ENCODE peak calls at places on chromosomes 5 and 9, in ten cellular contexts. One of them, this sample, is unnamed.

GRCh38 chr5:44646016-44646415 is 162.7 kb upstream of the MRPS30 start:
- DNase-seq in uterus: no peak
- DNase-seq in CD8-positive, alpha-beta T cell: no peak
- DNase-seq in PC-3: no peak
- DNase-seq in foreskin keratinocyte: no peak
- DNase-seq in neuronal stem cell: no peak
- DNase-seq in H1: no peak
- DNase-seq in kidney: no peak
- DNase-seq in astrocyte: no peak
- DNase-seq in cardiac muscle cell: no peak
- DNase-seq in this sample: no peak

GRCh38 chr5:126503602-126504104 is 80.4 kb downstream of the GRAMD2B start:
- DNase-seq in uterus: peak; percentile 66
- DNase-seq in CD8-positive, alpha-beta T cell: no peak
- DNase-seq in PC-3: no peak
- DNase-seq in foreskin keratinocyte: peak; percentile 40
- DNase-seq in neuronal stem cell: no peak
- DNase-seq in H1: no peak
- DNase-seq in kidney: no peak
- DNase-seq in astrocyte: peak; percentile 38
- DNase-seq in cardiac muscle cell: peak; percentile 73
- DNase-seq in this sample: no peak

GRCh38 chr5:1079486-1079885 is 32.4 kb downstream of the SLC12A7 start:
- DNase-seq in uterus: no peak
- DNase-seq in CD8-positive, alpha-beta T cell: no peak
- DNase-seq in PC-3: no peak
- DNase-seq in foreskin keratinocyte: no peak
- DNase-seq in neuronal stem cell: no peak
- DNase-seq in H1: no peak
- DNase-seq in kidney: no peak
- DNase-seq in astrocyte: no peak
- DNase-seq in cardiac muscle cell: no peak
- DNase-seq in this sample: no peak

GRCh38 chr9:125646222-125647100 is 60.5 kb downstream of the MAPKAP1 start:
- DNase-seq in uterus: no peak
- DNase-seq in CD8-positive, alpha-beta T cell: no peak
- DNase-seq in PC-3: no peak
- DNase-seq in foreskin keratinocyte: no peak
- DNase-seq in neuronal stem cell: no peak
- DNase-seq in H1: no peak
- DNase-seq in kidney: no peak
- DNase-seq in astrocyte: no peak
- DNase-seq in cardiac muscle cell: peak; percentile 40
- DNase-seq in this sample: no peak

GRCh38 chr5:173917788-173918786 is 29.9 kb downstream of the CPEB4 start:
- DNase-seq in uterus: peak; percentile 66
- DNase-seq in CD8-positive, alpha-beta T cell: peak; percentile 18
- DNase-seq in PC-3: peak; percentile 87
- DNase-seq in foreskin keratinocyte: peak; percentile 69
- DNase-seq in neuronal stem cell: peak; percentile 83
- DNase-seq in H1: no peak
- DNase-seq in kidney: peak; percentile 73
- DNase-seq in astrocyte: peak; percentile 91
- DNase-seq in cardiac muscle cell: peak; percentile 89
- DNase-seq in this sample: peak; percentile 66

GRCh38 chr5:144944936-144945335 is 774.3 kb downstream of the KCTD16 start:
- DNase-seq in uterus: no peak
- DNase-seq in CD8-positive, alpha-beta T cell: no peak
- DNase-seq in PC-3: no peak
- DNase-seq in foreskin keratinocyte: no peak
- DNase-seq in neuronal stem cell: no peak
- DNase-seq in H1: no peak
- DNase-seq in kidney: no peak
- DNase-seq in astrocyte: no peak
- DNase-seq in cardiac muscle cell: no peak
- DNase-seq in this sample: no peak

GRCh38 chr9:110802416-110803035 is 133.9 kb downstream of the MUSK start:
- DNase-seq in uterus: no peak
- DNase-seq in CD8-positive, alpha-beta T cell: no peak
- DNase-seq in PC-3: peak; percentile 21
- DNase-seq in foreskin keratinocyte: no peak
- DNase-seq in neuronal stem cell: no peak
- DNase-seq in H1: no peak
- DNase-seq in kidney: no peak
- DNase-seq in astrocyte: no peak
- DNase-seq in cardiac muscle cell: peak; percentile 82
- DNase-seq in this sample: no peak

GRCh38 chr5:150286820-150287219 is 2.8 kb downstream of the CAMK2A start:
- DNase-seq in uterus: no peak
- DNase-seq in CD8-positive, alpha-beta T cell: no peak
- DNase-seq in PC-3: peak; percentile 62
- DNase-seq in foreskin keratinocyte: no peak
- DNase-seq in neuronal stem cell: no peak
- DNase-seq in H1: peak; percentile 57
- DNase-seq in kidney: peak; percentile 23
- DNase-seq in astrocyte: no peak
- DNase-seq in cardiac muscle cell: no peak
- DNase-seq in this sample: no peak

GRCh38 chr9:137458194-137459146 is 664 bp downstream of the NSMF start:
- DNase-seq in uterus: peak; percentile 40
- DNase-seq in CD8-positive, alpha-beta T cell: peak; percentile 5
- DNase-seq in PC-3: no peak
- DNase-seq in foreskin keratinocyte: no peak
- DNase-seq in neuronal stem cell: no peak
- DNase-seq in H1: no peak
- DNase-seq in kidney: peak; percentile 86
- DNase-seq in astrocyte: peak; percentile 8
- DNase-seq in cardiac muscle cell: no peak
- DNase-seq in this sample: no peak

DNA sequence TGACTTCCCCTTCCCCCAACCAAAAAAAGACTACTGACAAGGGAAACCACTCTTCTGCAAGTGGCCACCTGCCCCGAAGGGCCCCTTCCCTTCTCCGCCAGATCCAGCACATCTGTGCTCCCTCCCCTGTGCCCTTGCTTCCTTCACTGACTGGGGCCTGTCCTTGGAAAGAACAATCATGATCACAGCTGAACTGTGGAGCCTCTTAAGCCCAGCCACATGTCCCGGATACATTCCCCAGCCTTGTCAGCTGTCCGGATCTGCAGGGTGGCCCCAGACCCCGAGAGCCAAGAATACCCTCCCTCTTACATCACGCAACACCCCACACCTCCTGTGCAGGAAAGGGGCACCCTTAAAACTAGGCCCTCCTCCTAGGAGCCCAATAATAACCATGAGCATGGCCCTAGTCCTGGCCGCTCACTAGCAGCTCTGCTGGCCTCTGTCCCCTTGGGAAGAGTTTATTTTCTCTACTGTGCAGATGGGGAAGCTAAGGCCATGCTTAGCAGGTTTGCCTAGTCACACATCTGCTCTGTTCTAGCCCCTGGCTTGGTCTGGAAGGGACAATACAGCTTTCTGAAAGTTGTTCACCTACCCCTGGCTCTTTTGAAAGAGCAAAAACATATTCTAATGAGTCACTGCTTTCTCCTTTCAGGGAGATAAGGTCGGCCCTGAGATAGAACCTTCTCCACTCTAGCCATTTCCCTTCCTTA is 3.8 kb downstream of the SPRY4 start:
- DNase-seq in uterus: no peak
- DNase-seq in CD8-positive, alpha-beta T cell: no peak
- DNase-seq in PC-3: no peak
- DNase-seq in foreskin keratinocyte: no peak
- DNase-seq in neuronal stem cell: peak; percentile 39
- DNase-seq in H1: no peak
- DNase-seq in kidney: no peak
- DNase-seq in astrocyte: no peak
- DNase-seq in cardiac muscle cell: peak; percentile 44
- DNase-seq in this sample: no peak
- H3K4me1 ChIP-seq in uterus: peaks cover 5% of the 10 kb centered on the region
- H3K4me1 ChIP-seq in CD8-positive, alpha-beta T cell: peaks cover 39% of the 10 kb centered on the region
- H3K4me1 ChIP-seq in PC-3: peaks cover 26% of the 10 kb centered on the region
- H3K4me1 ChIP-seq in foreskin keratinocyte: peaks cover 30% of the 10 kb centered on the region
- H3K4me1 ChIP-seq in neuronal stem cell: peaks cover 40% of the 10 kb centered on the region
- H3K4me1 ChIP-seq in H1: peaks cover 26% of the 10 kb centered on the region
- H3K4me1 ChIP-seq in kidney: peaks cover 26% of the 10 kb centered on the region
- H3K4me1 ChIP-seq in astrocyte: peaks cover 58% of the 10 kb centered on the region
- H3K4me1 ChIP-seq in cardiac muscle cell: peaks cover 51% of the 10 kb centered on the region
- H3K4me1 ChIP-seq in this sample: peaks cover 5% of the 10 kb centered on the region

GRCh38 chr5:116530276-116530675 is 44.3 kb downstream of the SEMA6A start:
- DNase-seq in uterus: no peak
- DNase-seq in CD8-positive, alpha-beta T cell: no peak
- DNase-seq in PC-3: no peak
- DNase-seq in foreskin keratinocyte: no peak
- DNase-seq in neuronal stem cell: no peak
- DNase-seq in H1: no peak
- DNase-seq in kidney: no peak
- DNase-seq in astrocyte: no peak
- DNase-seq in cardiac muscle cell: no peak
- DNase-seq in this sample: no peak
- H3K4me1 ChIP-seq in uterus: no peaks in the 10 kb centered on the region
- H3K4me1 ChIP-seq in CD8-positive, alpha-beta T cell: no peaks in the 10 kb centered on the region
- H3K4me1 ChIP-seq in PC-3: no peaks in the 10 kb centered on the region
- H3K4me1 ChIP-seq in foreskin keratinocyte: no peaks in the 10 kb centered on the region
- H3K4me1 ChIP-seq in neuronal stem cell: peaks cover 23% of the 10 kb centered on the region
- H3K4me1 ChIP-seq in H1: peaks cover 26% of the 10 kb centered on the region
- H3K4me1 ChIP-seq in kidney: peaks cover 13% of the 10 kb centered on the region
- H3K4me1 ChIP-seq in astrocyte: no peaks in the 10 kb centered on the region
- H3K4me1 ChIP-seq in cardiac muscle cell: peaks cover 21% of the 10 kb centered on the region
- H3K4me1 ChIP-seq in this sample: peaks cover 14% of the 10 kb centered on the region

GRCh38 chr5:136031713-136032112 is 2.9 kb downstream of the TGFBI start:
- DNase-seq in uterus: no peak
- DNase-seq in CD8-positive, alpha-beta T cell: no peak
- DNase-seq in PC-3: no peak
- DNase-seq in foreskin keratinocyte: no peak
- DNase-seq in neuronal stem cell: no peak
- DNase-seq in H1: no peak
- DNase-seq in kidney: no peak
- DNase-seq in astrocyte: peak; percentile 63
- DNase-seq in cardiac muscle cell: no peak
- DNase-seq in this sample: no peak

GRCh38 chr5:136032564-136032963 is 3.8 kb downstream of the TGFBI start:
- DNase-seq in uterus: no peak
- DNase-seq in CD8-positive, alpha-beta T cell: no peak
- DNase-seq in PC-3: peak; percentile 74
- DNase-seq in foreskin keratinocyte: no peak
- DNase-seq in neuronal stem cell: no peak
- DNase-seq in H1: no peak
- DNase-seq in kidney: no peak
- DNase-seq in astrocyte: peak; percentile 74
- DNase-seq in cardiac muscle cell: peak; percentile 88
- DNase-seq in this sample: no peak

GRCh38 chr5:136034492-136034891 is 5.7 kb downstream of the TGFBI start:
- DNase-seq in uterus: no peak
- DNase-seq in CD8-positive, alpha-beta T cell: no peak
- DNase-seq in PC-3: no peak
- DNase-seq in foreskin keratinocyte: no peak
- DNase-seq in neuronal stem cell: no peak
- DNase-seq in H1: no peak
- DNase-seq in kidney: no peak
- DNase-seq in astrocyte: no peak
- DNase-seq in cardiac muscle cell: no peak
- DNase-seq in this sample: no peak

GRCh38 chr5:136033848-136034247 is 5.1 kb downstream of the TGFBI start:
- DNase-seq in uterus: no peak
- DNase-seq in CD8-positive, alpha-beta T cell: no peak
- DNase-seq in PC-3: no peak
- DNase-seq in foreskin keratinocyte: peak; percentile 86
- DNase-seq in neuronal stem cell: no peak
- DNase-seq in H1: no peak
- DNase-seq in kidney: no peak
- DNase-seq in astrocyte: no peak
- DNase-seq in cardiac muscle cell: peak; percentile 54
- DNase-seq in this sample: no peak

GRCh38 chr5:136033244-136033643 is 4.5 kb downstream of the TGFBI start:
- DNase-seq in uterus: no peak
- DNase-seq in CD8-positive, alpha-beta T cell: no peak
- DNase-seq in PC-3: no peak
- DNase-seq in foreskin keratinocyte: no peak
- DNase-seq in neuronal stem cell: no peak
- DNase-seq in H1: no peak
- DNase-seq in kidney: no peak
- DNase-seq in astrocyte: no peak
- DNase-seq in cardiac muscle cell: no peak
- DNase-seq in this sample: no peak
- H3K4me1 ChIP-seq in uterus: no peaks in the 10 kb centered on the region
- H3K4me1 ChIP-seq in CD8-positive, alpha-beta T cell: peaks cover 20% of the 10 kb centered on the region
- H3K4me1 ChIP-seq in PC-3: peaks cover 40% of the 10 kb centered on the region
- H3K4me1 ChIP-seq in foreskin keratinocyte: peaks cover 33% of the 10 kb centered on the region
- H3K4me1 ChIP-seq in neuronal stem cell: peaks cover 10% of the 10 kb centered on the region
- H3K4me1 ChIP-seq in H1: no peaks in the 10 kb centered on the region
- H3K4me1 ChIP-seq in kidney: no peaks in the 10 kb centered on the region
- H3K4me1 ChIP-seq in astrocyte: peaks cover 85% of the 10 kb centered on the region
- H3K4me1 ChIP-seq in cardiac muscle cell: no peaks in the 10 kb centered on the region
- H3K4me1 ChIP-seq in this sample: peaks cover 4% of the 10 kb centered on the region

GRCh38 chr5:115841382-115842088 is at the start of the genes AP3S1 and ATG12:
- DNase-seq in uterus: peak; percentile 86
- DNase-seq in CD8-positive, alpha-beta T cell: peak; percentile 80
- DNase-seq in PC-3: peak; percentile 87
- DNase-seq in foreskin keratinocyte: peak; percentile 92
- DNase-seq in neuronal stem cell: peak; percentile 89
- DNase-seq in H1: peak; percentile 92
- DNase-seq in kidney: peak; percentile 97
- DNase-seq in astrocyte: peak; percentile 89
- DNase-seq in cardiac muscle cell: peak; percentile 94
- DNase-seq in this sample: peak; percentile 81
- H3K4me1 ChIP-seq in uterus: peaks cover 5% of the 10 kb centered on the region
- H3K4me1 ChIP-seq in CD8-positive, alpha-beta T cell: peaks cover 32% of the 10 kb centered on the region
- H3K4me1 ChIP-seq in PC-3: peaks cover 26% of the 10 kb centered on the region
- H3K4me1 ChIP-seq in foreskin keratinocyte: peaks cover 35% of the 10 kb centered on the region
- H3K4me1 ChIP-seq in neuronal stem cell: peaks cover 2% of the 10 kb centered on the region
- H3K4me1 ChIP-seq in H1: peaks cover 5% of the 10 kb centered on the region
- H3K4me1 ChIP-seq in kidney: peaks cover 19% of the 10 kb centered on the region
- H3K4me1 ChIP-seq in astrocyte: no peaks in the 10 kb centered on the region
- H3K4me1 ChIP-seq in cardiac muscle cell: peaks cover 14% of the 10 kb centered on the region
- H3K4me1 ChIP-seq in this sample: peaks cover 3% of the 10 kb centered on the region

GRCh38 chr9:113538646-113539430 is 75.3 kb downstream of the RGS3 start:
- DNase-seq in uterus: no peak
- DNase-seq in CD8-positive, alpha-beta T cell: no peak
- DNase-seq in PC-3: no peak
- DNase-seq in foreskin keratinocyte: no peak
- DNase-seq in neuronal stem cell: no peak
- DNase-seq in H1: no peak
- DNase-seq in kidney: no peak
- DNase-seq in astrocyte: no peak
- DNase-seq in cardiac muscle cell: no peak
- DNase-seq in this sample: no peak
- H3K4me1 ChIP-seq in uterus: no peaks in the 10 kb centered on the region
- H3K4me1 ChIP-seq in CD8-positive, alpha-beta T cell: no peaks in the 10 kb centered on the region
- H3K4me1 ChIP-seq in PC-3: no peaks in the 10 kb centered on the region
- H3K4me1 ChIP-seq in foreskin keratinocyte: no peaks in the 10 kb centered on the region
- H3K4me1 ChIP-seq in neuronal stem cell: peaks cover 28% of the 10 kb centered on the region
- H3K4me1 ChIP-seq in H1: peaks cover 12% of the 10 kb centered on the region
- H3K4me1 ChIP-seq in kidney: peaks cover 4% of the 10 kb centered on the region
- H3K4me1 ChIP-seq in astrocyte: no peaks in the 10 kb centered on the region
- H3K4me1 ChIP-seq in cardiac muscle cell: peaks cover 28% of the 10 kb centered on the region
- H3K4me1 ChIP-seq in this sample: peaks cover 2% of the 10 kb centered on the region

This sample was measured in iPS DF 6.9.